ENCODE peak calls at places on chromosomes 11 and 22, in five cellular contexts. S is fibroblast of mammary gland, H is IMR-90, B is HL-60, Q is fibroblast of pulmonary artery. P is an unnamed sample.

GRCh38 chr22:43956805-43957463 is 1.7 kb downstream of the SAMM50 start:
- DNase-seq in S (no peak), H (no peak), B (no peak), Q (peak), P (no peak)

GRCh38 chr11:46337626-46338345 is 9.5 kb upstream of the DGKZ start:
- DNase-seq in S (no peak), H (no peak), B (no peak), Q (no peak), P (no peak)

GRCh38 chr11:607020-607780 is 8.6 kb downstream of the IRF7 start:
- DNase-seq in S (no peak), H (no peak), B (no peak), Q (no peak), P (no peak)

GRCh38 chr11:35893796-35894475 is 49.9 kb upstream of the LDLRAD3 start:
- DNase-seq in S (peak), H (peak), B (no peak), Q (peak), P (peak)

GRCh38 chr11:69578167-69578566 is 62.8 kb upstream of the CCND1 start:
- DNase-seq in S (no peak), H (no peak), B (no peak), Q (no peak), P (no peak)

GRCh38 chr11:117877120-117877784 is 794 bp upstream of the FXYD6 start:
- DNase-seq in S (peak), H (no peak), B (no peak), Q (no peak), P (no peak)

GRCh38 chr22:44360686-44361381 is 48.1 kb upstream of the SHISAL1 start:
- DNase-seq in S (peak), H (peak), B (no peak), Q (peak), P (peak)

GRCh38 chr11:40032331-40032730 is 1427.1 kb downstream of the LRRC4C start:
- DNase-seq in S (no peak), H (no peak), B (no peak), Q (no peak), P (no peak)

GRCh38 chr11:118241191-118242098 is 10.7 kb downstream of the MPZL3 start:
- DNase-seq in S (no peak), H (no peak), B (peak), Q (peak), P (no peak)

GRCh38 chr22:30754971-30755759 is 60.5 kb downstream of the OSBP2 start:
- DNase-seq in S (peak), H (peak), B (peak), Q (peak), P (peak)

GRCh38 chr11:102640946-102641345 is 15.8 kb upstream of the MMP20 start:
- DNase-seq in S (no peak), H (no peak), B (no peak), Q (no peak), P (peak)

GRCh38 chr11:10066441-10066840 is 227.6 kb downstream of the SBF2 start:
- DNase-seq in S (no peak), H (no peak), B (no peak), Q (no peak), P (no peak)

GRCh38 chr11:114762437-114762836 is 84.1 kb downstream of the NXPE2 start:
- DNase-seq in S (peak), H (peak), B (peak), Q (peak), P (peak)

GRCh38 chr22:47817380-47817779 is 1054.9 kb downstream of the TBC1D22A start:
- DNase-seq in S (no peak), H (no peak), B (no peak), Q (no peak), P (no peak)

GRCh38 chr11:124085583-124085982 is 29.7 kb upstream of the VWA5A start:
- DNase-seq in S (no peak), H (peak), B (no peak), Q (no peak), P (peak)

GRCh38 chr11:117654281-117654680 is 142.7 kb downstream of the DSCAML1 start:
- DNase-seq in S (no peak), H (no peak), B (no peak), Q (no peak), P (no peak)

GRCh38 chr11:134761361-134761760 is 349.3 kb upstream of the B3GAT1 start:
- DNase-seq in S (no peak), H (no peak), B (no peak), Q (no peak), P (no peak)

GRCh38 chr22:40281717-40282116 is 64.6 kb upstream of the ADSL start:
- DNase-seq in S (no peak), H (no peak), B (no peak), Q (no peak), P (no peak)

GRCh38 chr22:36359172-36359973 is 28.4 kb downstream of the MYH9 start:
- DNase-seq in S (no peak), H (no peak), B (peak), Q (no peak), P (no peak)

GRCh38 chr22:28019360-28019759 is 100.3 kb upstream of the PITPNB start:
- DNase-seq in S (no peak), H (no peak), B (no peak), Q (no peak), P (no peak)

GRCh38 chr11:77140231-77140959 is 12.3 kb downstream of the MYO7A start:
- DNase-seq in S (peak), H (peak), B (peak), Q (peak), P (peak)

GRCh38 chr22:38948181-38948940 is 9.0 kb upstream of the APOBEC3A start:
- DNase-seq in S (no peak), H (no peak), B (no peak), Q (no peak), P (no peak)

GRCh38 chr22:35037089-35037488 is 28.9 kb upstream of the ISX start:
- DNase-seq in S (no peak), H (no peak), B (no peak), Q (no peak), P (no peak)

GRCh38 chr11:102575016-102575415 is 44.5 kb upstream of the MMP7 start:
- DNase-seq in S (no peak), H (no peak), B (no peak), Q (no peak), P (no peak)

GRCh38 chr11:78645226-78646202 is 70.8 kb upstream of the NARS2 start:
- DNase-seq in S (peak), H (peak), B (peak), Q (peak), P (peak)

GRCh38 chr22:39526736-39527171 is 5.8 kb downstream of the RPS19BP1 start:
- DNase-seq in S (no peak), H (no peak), B (peak), Q (no peak), P (no peak)

GRCh38 chr11:119093951-119094815 is 7.5 kb downstream of the DPAGT1 start:
- DNase-seq in S (peak), H (peak), B (peak), Q (peak), P (peak)

GRCh38 chr11:19432370-19433163 is 191.8 kb upstream of the E2F8 start:
- DNase-seq in S (peak), H (peak), B (no peak), Q (peak), P (peak)

GRCh38 chr11:72635931-72636330 is 38.3 kb downstream of the PDE2A start:
- DNase-seq in S (no peak), H (no peak), B (no peak), Q (no peak), P (no peak)

GRCh38 chr11:6321961-6322362 is 1.7 kb upstream of the CAVIN3 start:
- DNase-seq in S (peak), H (peak), B (no peak), Q (peak), P (peak)

GRCh38 chr22:20550851-20551744 is 43.7 kb downstream of the MED15 start:
- DNase-seq in S (peak), H (peak), B (no peak), Q (peak), P (peak)

GRCh38 chr22:20552450-20552894 is 45.1 kb downstream of the MED15 start:
- DNase-seq in S (peak), H (peak), B (no peak), Q (peak), P (peak)

GRCh38 chr22:20550057-20550817 is 42.8 kb downstream of the MED15 start:
- DNase-seq in S (peak), H (no peak), B (no peak), Q (no peak), P (no peak)

GRCh38 chr22:20552913-20553401 is 45.5 kb downstream of the MED15 start:
- DNase-seq in S (peak), H (peak), B (no peak), Q (peak), P (peak)

GRCh38 chr22:20551805-20552449 is 44.5 kb downstream of the MED15 start:
- DNase-seq in S (no peak), H (no peak), B (no peak), Q (peak), P (no peak)
- H3K4me3 ChIP-seq in S (no peak), H (no peak), B (no peak), Q (no peak), P (no peak)

DNA sequence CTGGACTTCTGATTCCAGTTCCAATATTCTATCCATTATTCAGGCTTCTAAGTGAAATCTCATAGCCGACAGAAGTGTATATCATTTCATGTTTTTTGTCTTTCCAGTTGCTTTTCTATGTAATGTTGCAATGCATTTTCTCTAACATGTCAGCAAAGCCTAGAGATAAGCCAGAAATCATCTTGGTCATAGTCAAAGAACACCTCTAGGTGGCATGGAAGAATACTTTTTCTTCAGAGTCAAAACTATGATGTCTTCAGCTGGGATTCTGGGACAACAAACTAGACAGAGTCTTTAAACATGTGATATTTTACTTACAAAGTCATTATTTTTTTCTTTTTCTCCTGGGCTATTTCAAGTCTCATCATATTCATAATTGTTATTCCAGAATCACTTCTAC is 4.4 kb downstream of the GAS2 start:
- DNase-seq in S (no peak), H (peak), B (no peak), Q (peak), P (no peak)
- TF ChIP-seq CTCF in S (no peak), H (peak), B (no peak), Q (peak), P (no peak)

GRCh38 chr11:95338430-95338991 is 107.5 kb upstream of the SESN3 start:
- DNase-seq in S (peak), H (peak), B (no peak), Q (peak), P (peak)
- H3K4me3 ChIP-seq in S (no peak), H (no peak), B (no peak), Q (no peak), P (no peak)

GRCh38 chr11:125348704-125349635 is 147.1 kb downstream of the FEZ1 start:
- DNase-seq in S (peak), H (peak), B (peak), Q (peak), P (peak)
- TF ChIP-seq CTCF in S (peak), H (peak), B (peak), Q (peak), P (peak)

P was measured in fibroblast of villous mesenchyme.